ENCODE peak calls at places on chromosomes 6 and 20, in five cellular contexts. One of them, this sample, is unnamed.

GRCh38 chr6:45256697-45257695 is 71.1 kb upstream of the RUNX2 start:
- DNase-seq in body of pancreas: no peak
- DNase-seq in CD4-positive, alpha-beta memory T cell: no peak
- DNase-seq in CD8-positive, alpha-beta T cell: no peak
- DNase-seq in GM23248: peak; percentile 1
- DNase-seq in this sample: no peak

GRCh38 chr6:95081949-95082348 is 495.4 kb upstream of the MANEA start:
- DNase-seq in body of pancreas: no peak
- DNase-seq in CD4-positive, alpha-beta memory T cell: no peak
- DNase-seq in CD8-positive, alpha-beta T cell: no peak
- DNase-seq in GM23248: no peak
- DNase-seq in this sample: no peak

GRCh38 chr6:159973951-159974350 is 5.1 kb downstream of the IGF2R start:
- DNase-seq in body of pancreas: no peak
- DNase-seq in CD4-positive, alpha-beta memory T cell: no peak
- DNase-seq in CD8-positive, alpha-beta T cell: no peak
- DNase-seq in GM23248: peak; percentile 79
- DNase-seq in this sample: no peak

GRCh38 chr6:6724319-6725119 is 136.0 kb downstream of the LY86 start:
- DNase-seq in body of pancreas: peak; percentile 86
- DNase-seq in CD4-positive, alpha-beta memory T cell: peak; percentile 25
- DNase-seq in CD8-positive, alpha-beta T cell: peak; percentile 69
- DNase-seq in GM23248: peak; percentile 90
- DNase-seq in this sample: no peak

GRCh38 chr6:16741112-16742016 is 19.9 kb downstream of the ATXN1 start:
- DNase-seq in body of pancreas: no peak
- DNase-seq in CD4-positive, alpha-beta memory T cell: no peak
- DNase-seq in CD8-positive, alpha-beta T cell: no peak
- DNase-seq in GM23248: peak; percentile 95
- DNase-seq in this sample: no peak

GRCh38 chr6:63529498-63529897 is 42.8 kb upstream of the LOC128125822 start:
- DNase-seq in body of pancreas: no peak
- DNase-seq in CD4-positive, alpha-beta memory T cell: no peak
- DNase-seq in CD8-positive, alpha-beta T cell: no peak
- DNase-seq in GM23248: peak; percentile 2
- DNase-seq in this sample: no peak

GRCh38 chr20:11810316-11811130 is 107.2 kb upstream of the BTBD3 start:
- DNase-seq in body of pancreas: no peak
- DNase-seq in CD4-positive, alpha-beta memory T cell: no peak
- DNase-seq in CD8-positive, alpha-beta T cell: no peak
- DNase-seq in GM23248: peak; percentile 80
- DNase-seq in this sample: no peak

GRCh38 chr6:148657053-148657452 is 89.8 kb upstream of the UST start:
- DNase-seq in body of pancreas: no peak
- DNase-seq in CD4-positive, alpha-beta memory T cell: no peak
- DNase-seq in CD8-positive, alpha-beta T cell: no peak
- DNase-seq in GM23248: peak; percentile 92
- DNase-seq in this sample: no peak

GRCh38 chr6:105397987-105398386 is 4.9 kb downstream of the PREP start:
- DNase-seq in body of pancreas: no peak
- DNase-seq in CD4-positive, alpha-beta memory T cell: peak; percentile 11
- DNase-seq in CD8-positive, alpha-beta T cell: no peak
- DNase-seq in GM23248: no peak
- DNase-seq in this sample: no peak

GRCh38 chr20:25033941-25034335 is 24.0 kb downstream of the ACSS1 start:
- DNase-seq in body of pancreas: no peak
- DNase-seq in CD4-positive, alpha-beta memory T cell: no peak
- DNase-seq in CD8-positive, alpha-beta T cell: no peak
- DNase-seq in GM23248: no peak
- DNase-seq in this sample: no peak
- H3K27ac ChIP-seq in body of pancreas: peak overlapping the region; percentile 47
- H3K27ac ChIP-seq in CD4-positive, alpha-beta memory T cell: no peak overlapping the region
- H3K27ac ChIP-seq in CD8-positive, alpha-beta T cell: no peak overlapping the region
- H3K27ac ChIP-seq in GM23248: no peak overlapping the region
- H3K27ac ChIP-seq in this sample: no peak overlapping the region

DNA sequence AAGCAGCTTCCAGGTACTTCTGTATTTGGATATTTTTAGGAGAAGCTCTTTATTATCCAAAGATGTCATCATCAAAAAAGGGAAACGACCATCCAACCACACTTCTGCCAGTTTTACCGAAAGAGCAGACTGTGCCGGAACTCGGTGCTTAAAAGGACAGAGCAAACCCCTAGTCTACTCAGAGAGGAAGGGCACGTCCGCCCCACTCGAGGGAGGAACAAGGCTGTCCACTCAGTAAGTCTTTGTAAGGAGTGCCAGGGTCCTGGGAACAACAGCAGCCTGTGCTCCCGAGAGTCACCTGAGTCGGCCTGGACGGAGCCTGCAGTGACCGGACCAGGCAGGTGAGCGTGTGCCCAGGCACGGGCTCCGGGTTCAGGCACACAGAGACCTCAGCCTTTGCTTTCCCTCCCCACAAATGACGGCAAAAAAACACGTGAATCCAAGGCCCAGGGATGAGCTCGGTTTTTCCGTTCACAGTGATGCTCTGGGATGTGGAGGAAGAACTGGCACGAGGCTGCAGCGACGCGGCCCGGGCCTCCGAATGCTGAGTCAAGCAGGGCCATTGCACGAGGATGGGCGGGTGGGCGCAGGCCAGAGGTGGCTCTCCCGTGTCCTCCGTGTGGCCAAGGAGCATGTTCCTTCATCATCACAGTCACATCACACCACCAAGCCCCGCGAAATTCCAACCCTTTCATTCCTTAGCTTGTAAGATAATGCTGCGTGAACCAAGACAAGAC is 17.4 kb upstream of the SLCO4A1 start:
- DNase-seq in body of pancreas: peak; percentile 56
- DNase-seq in CD4-positive, alpha-beta memory T cell: no peak
- DNase-seq in CD8-positive, alpha-beta T cell: no peak
- DNase-seq in GM23248: no peak
- DNase-seq in this sample: no peak
- H3K9me3 ChIP-seq in body of pancreas: no peaks in the 10 kb centered on the region
- H3K9me3 ChIP-seq in CD4-positive, alpha-beta memory T cell: no peaks in the 10 kb centered on the region
- H3K9me3 ChIP-seq in CD8-positive, alpha-beta T cell: no peaks in the 10 kb centered on the region
- H3K9me3 ChIP-seq in GM23248: no peaks in the 10 kb centered on the region
- H3K9me3 ChIP-seq in this sample: no peaks in the 10 kb centered on the region

DNA sequence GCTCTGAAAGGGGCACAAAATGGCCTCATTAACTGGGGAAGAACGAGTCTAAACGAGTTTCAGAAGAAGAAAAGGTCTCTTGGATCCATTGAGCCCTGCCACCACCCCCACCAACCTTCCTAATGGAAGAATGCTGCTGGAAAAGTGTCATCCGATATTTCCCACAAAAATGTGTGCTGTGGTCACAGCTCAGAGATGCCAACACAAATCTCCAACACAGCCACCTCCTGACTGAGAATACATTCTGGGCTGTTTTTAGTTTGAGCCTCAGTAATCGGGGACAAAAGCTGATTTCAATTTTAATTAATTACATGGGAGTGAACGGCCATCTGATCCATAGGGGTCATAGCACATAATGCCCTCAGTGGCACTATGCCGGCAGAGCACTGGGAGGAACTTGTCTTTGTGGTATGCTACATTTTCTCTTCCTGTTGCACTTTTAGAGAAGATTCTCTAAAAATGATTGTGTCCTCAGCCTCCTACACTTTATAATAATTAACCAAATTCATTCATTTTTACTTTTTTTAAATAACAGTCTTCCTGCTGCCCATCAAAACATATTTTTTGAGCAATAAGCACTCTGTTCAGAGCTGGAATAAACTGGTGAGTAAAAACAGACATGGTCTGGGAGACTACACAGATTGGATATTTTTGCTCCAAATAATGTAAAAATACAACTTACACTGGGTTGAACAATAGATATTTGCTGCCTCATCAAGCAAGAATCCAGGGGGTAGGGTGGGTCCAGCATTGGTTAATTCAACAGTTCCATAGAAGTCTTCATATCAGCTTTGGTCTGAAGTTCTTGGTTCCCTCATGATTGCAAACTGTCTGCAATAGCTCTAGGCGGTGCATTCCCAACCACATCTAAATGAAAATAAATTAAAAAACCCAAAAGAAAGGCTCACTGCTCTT is 143.6 kb upstream of the TMEM170B start:
- DNase-seq in body of pancreas: no peak
- DNase-seq in CD4-positive, alpha-beta memory T cell: no peak
- DNase-seq in CD8-positive, alpha-beta T cell: no peak
- DNase-seq in GM23248: peak; percentile 49
- DNase-seq in this sample: no peak
- H3K27ac ChIP-seq in body of pancreas: no peak overlapping the region
- H3K27ac ChIP-seq in CD4-positive, alpha-beta memory T cell: no peak overlapping the region
- H3K27ac ChIP-seq in CD8-positive, alpha-beta T cell: no peak overlapping the region
- H3K27ac ChIP-seq in GM23248: no peak overlapping the region
- H3K27ac ChIP-seq in this sample: no peak overlapping the region

DNA sequence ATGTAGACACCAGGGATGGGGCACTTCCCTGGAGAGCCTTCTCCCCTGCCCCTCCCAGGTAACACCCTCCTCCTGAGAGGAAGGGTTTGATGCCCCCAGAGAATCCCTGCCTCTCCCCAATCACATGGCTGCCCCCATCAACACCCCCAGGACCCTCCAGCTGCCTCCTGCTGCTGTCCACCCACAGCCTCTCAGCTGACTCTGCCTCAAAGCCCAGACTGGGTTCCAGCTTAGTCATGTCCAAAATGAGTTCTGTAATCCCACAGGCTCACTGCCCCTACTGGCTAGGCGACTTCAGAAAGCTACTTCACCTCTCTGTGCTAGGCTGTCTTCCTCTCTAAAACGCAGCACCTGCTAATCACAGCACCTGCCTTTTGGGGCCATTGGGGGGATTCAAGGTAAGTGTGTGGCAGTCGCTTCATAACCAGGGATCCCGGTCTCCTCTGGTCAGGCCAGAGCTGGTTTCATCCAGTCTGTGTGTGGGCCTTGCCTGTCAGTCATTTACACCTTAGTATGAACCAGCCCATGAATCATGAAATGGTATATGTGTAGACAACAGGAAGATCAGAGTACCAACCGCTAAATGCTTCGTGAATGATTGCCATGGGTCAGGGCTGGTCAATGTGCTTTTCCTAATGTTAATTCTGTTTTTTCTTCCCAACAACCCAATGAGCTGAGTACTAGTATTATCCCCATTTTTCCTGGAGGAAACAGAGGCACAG is 40.4 kb downstream of the TFEB start:
- DNase-seq in body of pancreas: no peak
- DNase-seq in CD4-positive, alpha-beta memory T cell: no peak
- DNase-seq in CD8-positive, alpha-beta T cell: no peak
- DNase-seq in GM23248: peak; percentile 54
- DNase-seq in this sample: no peak
- H3K9me3 ChIP-seq in body of pancreas: no peaks in the 10 kb centered on the region
- H3K9me3 ChIP-seq in CD4-positive, alpha-beta memory T cell: no peaks in the 10 kb centered on the region
- H3K9me3 ChIP-seq in CD8-positive, alpha-beta T cell: no peaks in the 10 kb centered on the region
- H3K9me3 ChIP-seq in GM23248: no peaks in the 10 kb centered on the region
- H3K9me3 ChIP-seq in this sample: no peaks in the 10 kb centered on the region

DNA sequence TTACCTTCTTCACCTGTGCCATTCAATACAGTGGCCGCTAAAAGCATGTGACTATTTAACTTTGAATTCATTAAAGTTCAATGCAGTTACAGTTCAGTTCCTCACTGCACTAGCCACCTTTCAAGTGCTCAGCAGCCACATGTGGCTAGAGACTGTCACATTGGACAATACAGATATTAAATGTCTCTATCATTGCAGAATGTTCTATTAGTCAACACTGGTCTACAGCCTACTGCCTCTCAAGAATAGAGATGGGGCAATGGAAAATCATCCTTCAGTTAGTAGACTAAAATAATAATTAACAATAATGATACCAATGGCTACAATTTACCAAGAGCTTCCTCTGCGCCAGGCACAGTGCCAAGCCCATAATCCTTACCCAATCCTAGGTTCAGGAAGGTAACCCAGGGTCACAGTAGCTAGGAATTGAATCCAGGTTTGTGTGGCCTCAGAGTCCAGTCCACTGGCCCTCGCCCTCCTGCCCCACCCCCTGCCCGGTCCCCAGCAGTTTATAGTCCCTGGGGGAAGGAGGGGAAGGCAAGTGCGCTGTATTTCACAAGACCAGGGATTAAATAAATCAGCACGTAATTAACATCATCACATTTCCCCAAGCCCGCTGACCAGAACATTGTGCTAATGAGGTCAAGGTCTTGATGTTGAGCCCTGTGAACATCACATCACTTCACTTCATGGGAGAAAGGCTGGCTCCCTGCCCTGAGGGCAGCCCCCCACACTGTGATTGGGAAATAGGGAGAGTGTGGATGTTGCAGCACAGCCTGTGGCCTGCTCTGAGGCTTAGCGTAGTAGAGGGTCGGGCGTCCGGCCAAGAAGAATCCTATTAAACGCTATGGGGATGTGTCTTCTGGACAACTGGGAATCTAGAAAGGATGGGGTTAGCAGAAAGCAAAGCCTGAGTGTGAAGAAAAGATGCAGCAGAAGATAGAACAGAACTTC is 147.2 kb downstream of the VEGFA start:
- DNase-seq in body of pancreas: peak; percentile 85
- DNase-seq in CD4-positive, alpha-beta memory T cell: no peak
- DNase-seq in CD8-positive, alpha-beta T cell: no peak
- DNase-seq in GM23248: peak; percentile 39
- DNase-seq in this sample: no peak
- H3K27ac ChIP-seq in body of pancreas: peak overlapping the region; percentile 40
- H3K27ac ChIP-seq in CD4-positive, alpha-beta memory T cell: no peak overlapping the region
- H3K27ac ChIP-seq in CD8-positive, alpha-beta T cell: no peak overlapping the region
- H3K27ac ChIP-seq in GM23248: peak overlapping the region; percentile 18
- H3K27ac ChIP-seq in this sample: peak overlapping the region; percentile 54

GRCh38 chr6:167572106-167572505 is 247.2 kb downstream of the TTLL2 start:
- DNase-seq in body of pancreas: no peak
- DNase-seq in CD4-positive, alpha-beta memory T cell: no peak
- DNase-seq in CD8-positive, alpha-beta T cell: no peak
- DNase-seq in GM23248: no peak
- DNase-seq in this sample: no peak
- H3K9me3 ChIP-seq in body of pancreas: no peaks in the 10 kb centered on the region
- H3K9me3 ChIP-seq in CD4-positive, alpha-beta memory T cell: no peaks in the 10 kb centered on the region
- H3K9me3 ChIP-seq in CD8-positive, alpha-beta T cell: no peaks in the 10 kb centered on the region
- H3K9me3 ChIP-seq in GM23248: no peaks in the 10 kb centered on the region
- H3K9me3 ChIP-seq in this sample: no peaks in the 10 kb centered on the region

GRCh38 chr6:39328066-39328465 is 5.6 kb upstream of the KCNK16 start:
- DNase-seq in body of pancreas: no peak
- DNase-seq in CD4-positive, alpha-beta memory T cell: no peak
- DNase-seq in CD8-positive, alpha-beta T cell: no peak
- DNase-seq in GM23248: no peak
- DNase-seq in this sample: no peak
- H3K27ac ChIP-seq in body of pancreas: no peak overlapping the region
- H3K27ac ChIP-seq in CD4-positive, alpha-beta memory T cell: no peak overlapping the region
- H3K27ac ChIP-seq in CD8-positive, alpha-beta T cell: no peak overlapping the region
- H3K27ac ChIP-seq in GM23248: no peak overlapping the region
- H3K27ac ChIP-seq in this sample: no peak overlapping the region

GRCh38 chr20:31239139-31239538 is 18.3 kb upstream of the DEFB115 start:
- DNase-seq in body of pancreas: no peak
- DNase-seq in CD4-positive, alpha-beta memory T cell: no peak
- DNase-seq in CD8-positive, alpha-beta T cell: no peak
- DNase-seq in GM23248: no peak
- DNase-seq in this sample: no peak

GRCh38 chr20:31236953-31237352 is 20.5 kb upstream of the DEFB115 start:
- DNase-seq in body of pancreas: no peak
- DNase-seq in CD4-positive, alpha-beta memory T cell: no peak
- DNase-seq in CD8-positive, alpha-beta T cell: no peak
- DNase-seq in GM23248: no peak
- DNase-seq in this sample: no peak

GRCh38 chr20:31237763-31238162 is 19.7 kb upstream of the DEFB115 start:
- DNase-seq in body of pancreas: no peak
- DNase-seq in CD4-positive, alpha-beta memory T cell: no peak
- DNase-seq in CD8-positive, alpha-beta T cell: no peak
- DNase-seq in GM23248: no peak
- DNase-seq in this sample: no peak
- H3K9me3 ChIP-seq in body of pancreas: peaks cover 4% of the 10 kb centered on the region
- H3K9me3 ChIP-seq in CD4-positive, alpha-beta memory T cell: peaks cover 4% of the 10 kb centered on the region
- H3K9me3 ChIP-seq in CD8-positive, alpha-beta T cell: peaks cover 11% of the 10 kb centered on the region
- H3K9me3 ChIP-seq in GM23248: peaks cover 4% of the 10 kb centered on the region
- H3K9me3 ChIP-seq in this sample: peaks cover 28% of the 10 kb centered on the region